ENCODE peak calls at places on chromosomes 12 and 14, in five cellular contexts. One of them, this sample, is unnamed.

GRCh38 chr14:95040723-95041476 is 116.4 kb downstream of the DICER1 start:
- DNase-seq in neural progenitor cell: no peak
- DNase-seq in lung: peak
- DNase-seq in GM23248: peak
- DNase-seq in cardiac muscle cell: no peak
- DNase-seq in this sample: no peak

GRCh38 chr12:29350080-29350479 is 30.9 kb downstream of the ERGIC2 start:
- DNase-seq in lung: no peak
- DNase-seq in GM23248: peak
- DNase-seq in cardiac muscle cell: peak
- DNase-seq in neural progenitor cell: no peak
- DNase-seq in this sample: peak

GRCh38 chr14:104715416-104715815 is 8.6 kb upstream of the ADSS1 start:
- DNase-seq in lung: no peak
- DNase-seq in GM23248: no peak
- DNase-seq in neural progenitor cell: no peak
- DNase-seq in cardiac muscle cell: no peak
- DNase-seq in this sample: no peak

GRCh38 chr12:110744697-110745264 is 2.1 kb upstream of the PPP1CC start:
- DNase-seq in GM23248: peak
- DNase-seq in neural progenitor cell: peak
- DNase-seq in lung: no peak
- DNase-seq in cardiac muscle cell: no peak
- DNase-seq in this sample: peak

GRCh38 chr12:92398565-92399309 is 253.1 kb upstream of the BTG1 start:
- DNase-seq in neural progenitor cell: peak
- DNase-seq in GM23248: no peak
- DNase-seq in cardiac muscle cell: no peak
- DNase-seq in lung: no peak
- DNase-seq in this sample: peak

GRCh38 chr12:105617141-105617540 is 286.6 kb downstream of the C12orf75 start:
- DNase-seq in neural progenitor cell: no peak
- DNase-seq in GM23248: no peak
- DNase-seq in lung: no peak
- DNase-seq in cardiac muscle cell: no peak
- DNase-seq in this sample: no peak

GRCh38 chr14:105889666-105890473 is 363.5 kb downstream of the TMEM121 start:
- DNase-seq in lung: no peak
- DNase-seq in GM23248: no peak
- DNase-seq in neural progenitor cell: no peak
- DNase-seq in cardiac muscle cell: no peak
- DNase-seq in this sample: no peak

GRCh38 chr14:106489112-106489881 is 962.9 kb downstream of the TMEM121 start:
- DNase-seq in neural progenitor cell: no peak
- DNase-seq in cardiac muscle cell: no peak
- DNase-seq in lung: no peak
- DNase-seq in GM23248: no peak
- DNase-seq in this sample: no peak

GRCh38 chr14:59566725-59567124 is 9.9 kb downstream of the CCDC175 start:
- DNase-seq in neural progenitor cell: no peak
- DNase-seq in GM23248: no peak
- DNase-seq in lung: no peak
- DNase-seq in cardiac muscle cell: no peak
- DNase-seq in this sample: no peak

GRCh38 chr14:55297611-55298323 is 26.5 kb downstream of the FBXO34 start:
- DNase-seq in GM23248: no peak
- DNase-seq in neural progenitor cell: no peak
- DNase-seq in lung: peak
- DNase-seq in cardiac muscle cell: no peak
- DNase-seq in this sample: peak

GRCh38 chr14:67971627-67972625 is 152.3 kb downstream of the RAD51B start:
- DNase-seq in GM23248: peak
- DNase-seq in neural progenitor cell: no peak
- DNase-seq in cardiac muscle cell: no peak
- DNase-seq in lung: no peak
- DNase-seq in this sample: peak

GRCh38 chr12:27477049-27477448 is 30.5 kb downstream of the SMCO2 start:
- DNase-seq in cardiac muscle cell: no peak
- DNase-seq in GM23248: no peak
- DNase-seq in lung: no peak
- DNase-seq in neural progenitor cell: no peak
- DNase-seq in this sample: no peak

GRCh38 chr12:65881348-65881961 is 57.2 kb downstream of the HMGA2 start:
- DNase-seq in neural progenitor cell: peak
- DNase-seq in GM23248: peak
- DNase-seq in lung: no peak
- DNase-seq in cardiac muscle cell: peak
- DNase-seq in this sample: no peak

GRCh38 chr12:63995512-63995911 is 151.0 kb downstream of the SRGAP1 start:
- DNase-seq in lung: no peak
- DNase-seq in cardiac muscle cell: no peak
- DNase-seq in neural progenitor cell: no peak
- DNase-seq in GM23248: no peak
- DNase-seq in this sample: no peak

GRCh38 chr12:127628655-127629054 is 638.3 kb upstream of the TMEM132C start:
- DNase-seq in neural progenitor cell: no peak
- DNase-seq in lung: no peak
- DNase-seq in GM23248: peak
- DNase-seq in cardiac muscle cell: no peak
- DNase-seq in this sample: no peak

GRCh38 chr14:75147423-75148071 is 20.7 kb upstream of the NEK9 start:
- DNase-seq in GM23248: peak
- DNase-seq in lung: peak
- DNase-seq in neural progenitor cell: peak
- DNase-seq in cardiac muscle cell: peak
- DNase-seq in this sample: no peak

GRCh38 chr12:124786065-124786964 is 77.3 kb downstream of the SCARB1 start:
- DNase-seq in GM23248: no peak
- DNase-seq in cardiac muscle cell: peak
- DNase-seq in neural progenitor cell: peak
- DNase-seq in lung: peak
- DNase-seq in this sample: peak

GRCh38 chr12:64221656-64222010 is 463 bp downstream of the KICS2 start:
- DNase-seq in lung: peak
- DNase-seq in GM23248: peak
- DNase-seq in cardiac muscle cell: peak
- DNase-seq in neural progenitor cell: peak
- DNase-seq in this sample: peak

GRCh38 chr14:103624860-103625259 is 4.2 kb upstream of the KLC1 start:
- DNase-seq in cardiac muscle cell: peak
- DNase-seq in GM23248: peak
- DNase-seq in neural progenitor cell: peak
- DNase-seq in lung: peak
- DNase-seq in this sample: peak

DNA sequence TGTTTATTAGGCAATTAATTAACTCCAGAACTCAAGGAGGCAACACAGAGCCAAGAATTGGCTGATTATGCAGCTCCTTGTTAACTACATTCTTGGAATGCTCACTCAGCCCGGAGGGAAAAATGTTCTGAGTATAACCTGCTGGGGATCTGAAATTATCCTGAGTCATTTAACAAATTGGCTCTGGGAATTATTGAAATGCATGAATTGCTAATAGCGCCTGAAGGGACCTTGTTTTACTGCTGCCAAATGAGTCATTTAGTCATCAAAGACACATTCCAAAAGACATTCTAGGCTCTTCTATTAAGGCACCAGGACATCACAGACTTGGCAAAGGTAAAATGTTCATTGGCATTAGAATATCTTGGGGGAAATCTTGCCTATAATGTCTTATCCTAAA is 13.0 kb downstream of the TMEM52B start:
- DNase-seq in neural progenitor cell: no peak
- DNase-seq in cardiac muscle cell: no peak
- DNase-seq in GM23248: peak
- DNase-seq in lung: no peak
- DNase-seq in this sample: no peak
- H3K27ac ChIP-seq in neural progenitor cell: no peak
- H3K27ac ChIP-seq in cardiac muscle cell: no peak
- H3K27ac ChIP-seq in GM23248: peak
- H3K27ac ChIP-seq in lung: no peak
- H3K27ac ChIP-seq in this sample: no peak

GRCh38 chr14:36655963-36656768 is 5.5 kb upstream of the PAX9 start:
- DNase-seq in neural progenitor cell: peak
- DNase-seq in GM23248: peak
- DNase-seq in lung: no peak
- DNase-seq in cardiac muscle cell: no peak
- DNase-seq in this sample: peak

GRCh38 chr14:36658091-36659009 is 3.3 kb upstream of the PAX9 start:
- DNase-seq in cardiac muscle cell: no peak
- DNase-seq in lung: no peak
- DNase-seq in neural progenitor cell: peak
- DNase-seq in GM23248: peak
- DNase-seq in this sample: no peak

GRCh38 chr14:36656769-36657408 is 4.8 kb upstream of the PAX9 start:
- DNase-seq in GM23248: peak
- DNase-seq in lung: no peak
- DNase-seq in cardiac muscle cell: no peak
- DNase-seq in neural progenitor cell: peak
- DNase-seq in this sample: no peak

GRCh38 chr14:36659010-36659821 is 2.4 kb upstream of the PAX9 start:
- DNase-seq in neural progenitor cell: peak
- DNase-seq in GM23248: no peak
- DNase-seq in cardiac muscle cell: no peak
- DNase-seq in lung: no peak
- DNase-seq in this sample: no peak

DNA sequence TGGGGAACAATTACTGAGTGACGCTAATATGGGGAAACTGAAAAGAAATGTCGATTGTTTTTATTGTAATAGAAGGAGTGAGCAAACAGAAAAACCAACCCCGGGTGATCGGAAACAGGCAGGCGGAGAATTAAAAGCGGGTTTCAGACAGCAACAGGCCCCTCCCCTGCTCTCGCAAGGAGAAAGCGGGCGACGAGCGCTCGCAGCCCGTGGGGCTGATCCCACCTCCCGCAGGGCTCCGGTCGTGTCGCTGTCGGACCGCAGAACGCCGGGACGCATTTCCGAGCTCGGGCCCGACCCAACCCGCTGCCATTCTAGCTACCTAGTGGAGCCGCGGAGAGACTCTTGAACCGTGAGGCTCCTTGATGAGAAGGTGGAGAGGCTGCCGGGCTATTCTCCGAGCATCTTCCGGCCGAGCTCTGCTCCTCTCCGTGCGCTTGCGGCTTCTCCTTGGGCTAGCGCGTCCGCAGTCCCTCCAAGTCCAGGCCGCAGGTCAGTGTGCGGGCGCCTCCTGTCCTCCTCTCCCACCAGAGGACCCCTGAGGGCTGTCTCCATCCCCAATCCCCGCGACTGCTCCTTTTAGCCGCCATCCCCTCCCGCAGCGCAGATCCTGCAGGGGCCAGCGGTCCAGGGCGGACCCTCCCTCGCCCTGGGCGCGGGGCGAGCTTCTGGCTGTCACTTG is 4.1 kb upstream of the PAX9 start:
- DNase-seq in cardiac muscle cell: no peak
- DNase-seq in GM23248: peak
- DNase-seq in lung: no peak
- DNase-seq in neural progenitor cell: peak
- DNase-seq in this sample: no peak
- H3K4me3 ChIP-seq in cardiac muscle cell: no peak
- H3K4me3 ChIP-seq in GM23248: peak
- H3K4me3 ChIP-seq in lung: no peak
- H3K4me3 ChIP-seq in neural progenitor cell: peak
- H3K4me3 ChIP-seq in this sample: no peak

DNA sequence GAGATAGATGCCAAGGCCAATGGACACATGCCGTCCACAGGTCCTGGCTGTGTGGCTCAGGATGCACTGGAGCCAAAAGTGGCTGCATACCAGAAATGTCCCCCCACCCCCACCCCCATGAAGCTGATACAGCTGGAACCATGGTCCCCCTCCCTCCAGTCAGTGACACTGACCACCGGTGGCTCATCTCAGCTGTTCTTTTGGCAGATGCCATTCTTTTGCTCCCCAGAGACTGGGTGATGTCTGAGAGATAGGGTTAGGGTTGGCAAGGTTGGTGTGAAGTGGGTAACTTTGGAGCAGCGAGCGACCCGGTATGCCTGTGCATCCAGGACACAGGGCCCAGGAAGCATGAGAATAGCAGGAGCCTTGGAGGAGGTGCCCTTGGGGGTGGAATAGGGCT is 285.6 kb downstream of the CACNA1C start:
- DNase-seq in neural progenitor cell: no peak
- DNase-seq in cardiac muscle cell: no peak
- DNase-seq in lung: no peak
- DNase-seq in GM23248: no peak
- DNase-seq in this sample: no peak
- H3K27ac ChIP-seq in neural progenitor cell: no peak
- H3K27ac ChIP-seq in cardiac muscle cell: no peak
- H3K27ac ChIP-seq in lung: no peak
- H3K27ac ChIP-seq in GM23248: peak
- H3K27ac ChIP-seq in this sample: no peak

GRCh38 chr12:53974084-53975018 is at the start of gene HOTAIR:
- DNase-seq in lung: no peak
- DNase-seq in neural progenitor cell: no peak
- DNase-seq in GM23248: peak
- DNase-seq in cardiac muscle cell: no peak
- DNase-seq in this sample: peak

GRCh38 chr12:53972722-53973092 is 219 bp upstream of the HOXC11 start:
- DNase-seq in GM23248: no peak
- DNase-seq in lung: no peak
- DNase-seq in neural progenitor cell: no peak
- DNase-seq in cardiac muscle cell: no peak
- DNase-seq in this sample: no peak

GRCh38 chr12:53971686-53972085 is 1.2 kb upstream of the HOXC11 start:
- DNase-seq in cardiac muscle cell: no peak
- DNase-seq in lung: no peak
- DNase-seq in GM23248: no peak
- DNase-seq in neural progenitor cell: no peak
- DNase-seq in this sample: no peak

GRCh38 chr12:53972152-53972702 is 699 bp upstream of the HOXC11 start:
- DNase-seq in cardiac muscle cell: no peak
- DNase-seq in lung: no peak
- DNase-seq in GM23248: peak
- DNase-seq in neural progenitor cell: no peak
- DNase-seq in this sample: no peak

DNA sequence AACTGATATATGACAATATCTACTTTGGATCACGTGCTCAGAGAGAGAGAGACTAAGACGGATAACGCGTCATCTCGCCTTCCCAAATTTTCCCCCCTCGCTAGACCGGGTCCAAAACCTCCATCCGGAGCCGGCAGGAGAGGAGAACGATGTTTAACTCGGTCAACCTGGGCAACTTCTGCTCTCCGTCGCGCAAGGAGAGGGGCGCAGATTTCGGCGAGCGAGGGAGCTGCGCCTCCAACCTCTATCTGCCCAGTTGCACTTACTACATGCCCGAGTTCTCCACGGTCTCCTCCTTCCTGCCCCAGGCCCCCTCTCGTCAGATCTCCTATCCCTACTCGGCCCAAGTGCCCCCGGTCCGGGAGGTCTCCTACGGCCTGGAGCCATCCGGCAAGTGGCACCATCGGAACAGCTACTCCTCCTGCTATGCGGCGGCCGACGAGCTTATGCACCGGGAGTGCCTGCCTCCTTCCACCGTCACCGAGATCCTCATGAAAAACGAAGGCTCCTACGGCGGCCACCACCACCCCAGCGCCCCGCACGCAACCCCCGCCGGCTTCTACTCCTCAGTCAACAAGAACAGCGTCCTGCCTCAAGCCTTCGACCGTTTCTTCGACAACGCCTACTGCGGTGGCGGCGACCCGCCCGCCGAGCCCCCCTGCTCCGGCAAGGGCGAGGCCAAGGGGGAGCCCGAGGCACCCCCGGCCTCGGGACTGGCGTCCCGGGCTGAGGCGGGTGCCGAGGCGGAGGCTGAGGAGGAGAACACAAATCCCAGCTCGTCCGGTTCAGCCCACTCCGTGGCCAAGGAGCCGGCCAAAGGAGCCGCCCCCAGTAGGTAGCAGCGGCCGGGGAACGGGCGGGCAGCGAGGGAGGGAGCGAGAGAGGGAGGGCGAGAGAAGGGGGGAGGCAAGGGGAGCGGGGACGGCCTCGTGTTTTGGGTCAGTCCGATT is at the start of gene HOXC11:
- DNase-seq in cardiac muscle cell: no peak
- DNase-seq in neural progenitor cell: no peak
- DNase-seq in GM23248: peak
- DNase-seq in lung: no peak
- DNase-seq in this sample: no peak
- H3K4me3 ChIP-seq in cardiac muscle cell: no peak
- H3K4me3 ChIP-seq in neural progenitor cell: no peak
- H3K4me3 ChIP-seq in GM23248: peak
- H3K4me3 ChIP-seq in lung: no peak
- H3K4me3 ChIP-seq in this sample: peak